ENCODE peak calls at places on chromosomes 5 and 9, in four cellular contexts. W is AG04450, N is GM12865, R is tibial nerve. U is an unnamed sample.

GRCh38 chr5:72144762-72145161 is 37.5 kb downstream of the MAP1B start:
- DNase-seq in W (no peak), N (no peak), R (no peak), U (no peak)

GRCh38 chr5:50340757-50341156 is 100.3 kb downstream of the EMB start:
- DNase-seq in W (no peak), N (no peak), R (no peak), U (no peak)

GRCh38 chr5:163578652-163579051 is 73.2 kb downstream of the MAT2B start:
- DNase-seq in W (no peak), N (no peak), R (no peak), U (no peak)

GRCh38 chr9:33921967-33922895 is 105.3 kb downstream of the UBE2R2 start:
- DNase-seq in W (no peak), N (peak), R (no peak), U (no peak)

GRCh38 chr5:1555808-1556681 is 32.3 kb upstream of the LPCAT1 start:
- DNase-seq in W (no peak), N (no peak), R (no peak), U (peak)

GRCh38 chr5:151023047-151023615 is 2.7 kb downstream of the GPX3 start:
- DNase-seq in W (no peak), N (no peak), R (peak), U (no peak)

GRCh38 chr9:116208417-116209232 is 55.0 kb downstream of the PAPPA start:
- DNase-seq in W (no peak), N (no peak), R (no peak), U (no peak)

GRCh38 chr9:82180711-82181110 is 192.1 kb downstream of the SPATA31D1 start:
- DNase-seq in W (no peak), N (no peak), R (no peak), U (no peak)

GRCh38 chr5:173815571-173815970 is 72.6 kb upstream of the CPEB4 start:
- DNase-seq in W (no peak), N (no peak), R (no peak), U (no peak)

GRCh38 chr5:160287378-160288051 is 24.8 kb downstream of the CCNJL start:
- DNase-seq in W (no peak), N (no peak), R (no peak), U (no peak)

GRCh38 chr5:142655339-142656267 is 30.3 kb downstream of the FGF1 start:
- DNase-seq in W (peak), N (peak), R (peak), U (peak)

GRCh38 chr9:130124471-130124870 is 47.7 kb upstream of the NCS1 start:
- DNase-seq in W (no peak), N (no peak), R (no peak), U (no peak)

GRCh38 chr9:75713373-75713772 is 177.1 kb upstream of the PCSK5 start:
- DNase-seq in W (no peak), N (no peak), R (no peak), U (no peak)

GRCh38 chr9:4923580-4924544 is 61.2 kb upstream of the JAK2 start:
- DNase-seq in W (no peak), N (peak), R (no peak), U (peak)

GRCh38 chr5:139687656-139688055 is 39.5 kb downstream of the CXXC5 start:
- DNase-seq in W (no peak), N (no peak), R (no peak), U (no peak)

GRCh38 chr5:111461261-111461671 is 51.1 kb downstream of the STARD4 start:
- DNase-seq in W (no peak), N (no peak), R (no peak), U (no peak)

GRCh38 chr9:135591491-135592330 is 30.2 kb downstream of the PAEP start:
- DNase-seq in W (no peak), N (no peak), R (no peak), U (peak)

GRCh38 chr5:117455236-117456233 is 880.9 kb upstream of the SEMA6A start:
- DNase-seq in W (no peak), N (peak), R (no peak), U (no peak)
- TF ChIP-seq CTCF in W (peak), N (peak), R (no peak), U (no peak)

GRCh38 chr9:123090956-123091355 is 57.5 kb downstream of the GPR21 start:
- DNase-seq in W (no peak), N (no peak), R (no peak), U (no peak)
- TF ChIP-seq CTCF in W (no peak), N (no peak), R (no peak), U (no peak)

DNA sequence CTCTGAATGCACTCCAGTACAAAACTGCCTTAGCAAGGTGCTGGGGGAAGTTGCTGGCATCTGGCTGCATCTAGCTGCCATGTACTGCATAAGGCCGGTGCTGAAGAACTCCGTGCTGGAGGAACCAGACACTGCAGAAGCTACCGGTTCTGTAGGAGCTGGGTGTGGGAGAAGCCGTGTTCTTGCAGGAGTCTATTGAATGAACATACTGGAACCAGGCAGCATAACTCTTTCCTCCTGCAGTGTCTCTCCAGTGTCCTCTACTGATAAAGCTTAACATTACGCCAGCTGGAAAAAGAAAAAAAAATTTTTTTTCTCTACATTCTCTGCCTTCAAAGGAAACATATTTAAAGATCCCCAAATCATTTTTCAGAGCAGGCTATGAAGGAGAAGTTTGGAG is 38.5 kb downstream of the VPS13A start:
- DNase-seq in W (no peak), N (no peak), R (no peak), U (no peak)
- TF ChIP-seq CTCF in W (peak), N (no peak), R (no peak), U (no peak)

DNA sequence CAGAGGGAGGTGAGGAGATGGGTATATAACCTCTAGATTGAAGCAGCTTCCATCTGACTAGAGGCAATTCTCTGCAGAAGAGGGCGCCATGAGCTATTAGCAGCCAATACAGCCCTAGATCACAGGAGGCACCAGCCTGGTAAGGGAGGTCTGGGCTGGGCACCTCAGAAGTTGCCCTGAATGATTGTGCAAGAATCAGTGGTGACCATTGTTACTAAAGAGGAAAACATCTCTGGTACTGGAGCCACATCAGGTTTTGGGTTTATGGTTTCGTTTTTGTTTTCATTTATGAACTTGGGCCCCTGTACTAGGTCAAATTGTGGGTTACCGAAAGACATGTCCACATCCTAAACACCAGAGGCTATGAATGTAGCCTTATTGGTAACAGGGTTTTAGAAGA is 342.0 kb downstream of the MLLT3 start:
- DNase-seq in W (no peak), N (peak), R (no peak), U (no peak)
- TF ChIP-seq CTCF in W (no peak), N (no peak), R (no peak), U (peak)

GRCh38 chr5:321233-321725 is at the start of gene AHRR:
- DNase-seq in W (no peak), N (peak), R (no peak), U (peak)
- TF ChIP-seq CTCF in W (peak), N (peak), R (peak), U (peak)

DNA sequence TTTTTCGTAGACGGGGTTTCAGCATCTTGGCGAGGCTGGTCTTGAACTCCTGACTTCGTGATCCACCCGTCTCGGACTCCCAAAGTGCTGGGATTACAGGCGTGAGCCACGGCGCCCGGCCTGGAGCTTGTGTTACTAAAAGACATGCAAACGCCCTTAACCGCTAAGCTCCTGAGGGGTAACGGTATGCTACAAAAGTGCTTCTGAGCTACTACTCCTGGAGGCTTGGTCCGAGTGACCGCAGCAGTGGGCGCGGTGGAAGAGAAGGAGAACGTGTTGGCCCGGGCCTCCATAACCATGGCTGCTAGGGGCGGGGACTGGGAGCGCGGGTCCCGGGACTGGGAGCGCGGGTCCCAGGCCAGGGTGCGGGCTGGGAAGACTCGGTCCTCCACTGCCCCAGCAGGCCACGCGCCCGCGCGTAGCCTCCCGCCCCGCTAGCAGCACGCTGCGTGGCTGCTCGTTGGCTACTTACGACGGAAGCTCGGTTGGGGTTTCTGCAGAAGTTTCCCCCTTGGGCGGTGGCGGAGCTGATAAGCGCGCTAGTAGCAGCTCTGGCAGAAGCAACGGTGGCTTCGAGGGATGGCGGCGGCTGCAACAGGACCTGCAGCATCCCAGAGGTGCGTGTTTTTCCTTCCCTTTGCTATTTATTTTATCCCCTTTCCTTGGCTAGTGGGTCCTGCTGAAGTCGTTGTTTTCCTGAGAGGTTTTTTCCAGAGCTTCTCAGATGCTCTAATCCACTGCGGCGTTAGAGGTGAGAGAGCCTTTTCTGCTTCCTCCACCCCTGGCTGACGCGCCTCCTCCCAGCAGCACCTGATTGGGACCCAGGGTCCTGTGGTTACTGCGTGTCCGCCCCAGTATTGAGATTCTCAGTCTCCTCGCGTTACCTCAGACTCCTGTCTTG is 69.3 kb upstream of the CCDC180 start:
- DNase-seq in W (peak), N (peak), R (peak), U (peak)
- TF ChIP-seq CTCF in W (no peak), N (no peak), R (no peak), U (no peak)

GRCh38 chr9:7093040-7093439 is 335.3 kb downstream of the KDM4C start:
- DNase-seq in W (no peak), N (no peak), R (no peak), U (no peak)

GRCh38 chr9:7097040-7097715 is 339.4 kb downstream of the KDM4C start:
- DNase-seq in W (no peak), N (no peak), R (no peak), U (no peak)

GRCh38 chr9:7094576-7094975 is 336.8 kb downstream of the KDM4C start:
- DNase-seq in W (no peak), N (no peak), R (no peak), U (no peak)

GRCh38 chr9:7095054-7095453 is 337.3 kb downstream of the KDM4C start:
- DNase-seq in W (no peak), N (no peak), R (no peak), U (peak)

DNA sequence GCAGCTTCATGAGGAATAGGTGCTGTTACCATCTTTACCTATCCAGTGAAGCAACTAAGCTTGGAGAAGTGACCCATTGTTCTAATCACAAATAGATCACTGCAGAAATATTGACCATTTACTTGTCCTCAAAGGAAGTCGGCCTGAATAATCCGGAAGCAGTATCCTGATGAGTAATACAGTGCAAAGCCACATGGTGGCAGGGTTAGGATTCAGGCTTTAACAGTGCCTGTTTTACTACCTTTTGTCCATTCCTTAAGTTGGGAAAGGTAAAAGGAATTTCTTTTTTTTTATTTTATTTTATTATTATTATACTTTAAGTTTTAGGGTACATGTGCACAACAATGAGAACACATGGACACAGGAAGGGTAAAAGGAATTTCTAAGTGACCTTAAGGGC is 336.3 kb downstream of the KDM4C start:
- DNase-seq in W (no peak), N (no peak), R (no peak), U (no peak)
- TF ChIP-seq CTCF in W (peak), N (no peak), R (no peak), U (no peak)

GRCh38 chr5:176675676-176676360 is 28.5 kb downstream of the TSPAN17 start:
- DNase-seq in W (no peak), N (no peak), R (no peak), U (no peak)
- TF ChIP-seq CTCF in W (peak), N (no peak), R (no peak), U (no peak)

GRCh38 chr5:154418344-154418820 is 27.4 kb upstream of the SAP30L start:
- DNase-seq in W (no peak), N (no peak), R (no peak), U (no peak)

GRCh38 chr5:154419236-154419635 is 26.6 kb upstream of the SAP30L start:
- DNase-seq in W (no peak), N (no peak), R (no peak), U (no peak)

GRCh38 chr5:154422298-154422697 is 23.5 kb upstream of the SAP30L start:
- DNase-seq in W (no peak), N (no peak), R (no peak), U (no peak)

GRCh38 chr5:154421868-154422267 is 23.9 kb upstream of the SAP30L start:
- DNase-seq in W (no peak), N (peak), R (no peak), U (no peak)
- TF ChIP-seq CTCF in W (peak), N (peak), R (no peak), U (peak)

U was measured in GM13976.